ENCODE peak calls at places on chromosomes 2 and 18, in six cellular contexts. T is tibial nerve; Y is neural progenitor cell; K is lower lobe of right lung; U is CD8-positive, alpha-beta T cell; Q is K562. P is an unnamed sample. For H3K4me1, the result is how much of the 10 kb centered on the place peaks cover.

GRCh38 chr2:216829533-216829932 is 30.3 kb downstream of the TNP1 start:
- DNase-seq in K (peak), T (peak), Q (no peak), U (no peak), Y (no peak), P (peak)

GRCh38 chr2:70431948-70432347 is 121.7 kb downstream of the TGFA start:
- DNase-seq in Y (no peak), T (no peak), Q (no peak), K (no peak), U (no peak), P (no peak)

GRCh38 chr2:31138037-31138962 is at the start of gene GALNT14:
- DNase-seq in Y (peak), Q (no peak), U (no peak), K (peak), T (no peak), P (peak)

GRCh38 chr2:159145745-159146359 is 140.7 kb downstream of the WDSUB1 start:
- DNase-seq in K (no peak), Y (no peak), U (no peak), Q (no peak), T (no peak), P (no peak)

GRCh38 chr18:23183356-23184150 is 48.3 kb downstream of the CABLES1 start:
- DNase-seq in Y (no peak), U (no peak), T (no peak), K (no peak), Q (no peak), P (no peak)

GRCh38 chr2:79887747-79888374 is 375.0 kb downstream of the CTNNA2 start:
- DNase-seq in T (no peak), U (no peak), Q (peak), Y (peak), K (no peak), P (no peak)

GRCh38 chr2:165868211-165868610 is 74.2 kb upstream of the GALNT3 start:
- DNase-seq in K (no peak), Q (no peak), T (no peak), U (no peak), Y (no peak), P (no peak)

GRCh38 chr2:226839960-226840359 is 4.1 kb downstream of the RHBDD1 start:
- DNase-seq in Q (no peak), U (no peak), T (no peak), Y (no peak), K (no peak), P (no peak)

GRCh38 chr2:200373973-200374416 is 67.5 kb downstream of the SPATS2L start:
- DNase-seq in K (no peak), Y (no peak), T (no peak), Q (no peak), U (peak), P (no peak)

GRCh38 chr2:6054394-6054732 is 362.2 kb downstream of the SOX11 start:
- DNase-seq in Q (no peak), U (no peak), Y (no peak), K (no peak), T (no peak), P (no peak)

GRCh38 chr2:201579536-201579935 is 63.8 kb downstream of the TMEM237 start:
- DNase-seq in T (no peak), K (no peak), Q (no peak), U (no peak), Y (no peak), P (no peak)

GRCh38 chr2:191037351-191037750 is 23.4 kb upstream of the STAT1 start:
- DNase-seq in K (no peak), T (no peak), U (no peak), Y (no peak), Q (no peak), P (no peak)

GRCh38 chr2:200247494-200247893 is 59.0 kb upstream of the SPATS2L start:
- DNase-seq in Q (no peak), U (no peak), T (no peak), Y (no peak), K (no peak), P (no peak)

GRCh38 chr18:13048061-13048605 is 57.0 kb downstream of the CEP192 start:
- DNase-seq in K (no peak), U (no peak), Y (no peak), T (no peak), Q (no peak), P (no peak)

GRCh38 chr2:135762530-135762929 is 20.9 kb downstream of the UBXN4 start:
- DNase-seq in Y (no peak), U (no peak), Q (no peak), T (no peak), K (no peak), P (no peak)

GRCh38 chr2:32502941-32503340 is 124.9 kb upstream of the TTC27 start:
- DNase-seq in Y (no peak), T (no peak), U (no peak), K (no peak), Q (no peak), P (no peak)

GRCh38 chr2:217743980-217744761 is 258.6 kb downstream of the TNS1 start:
- DNase-seq in Q (no peak), T (no peak), K (no peak), Y (no peak), U (no peak), P (no peak)

GRCh38 chr2:39881948-39882347 is 102.9 kb upstream of the THUMPD2 start:
- DNase-seq in U (no peak), Y (no peak), T (no peak), Q (no peak), K (no peak), P (no peak)

GRCh38 chr18:8799593-8799992 is 94.2 kb downstream of the MTCL1 start:
- DNase-seq in U (no peak), T (no peak), Q (no peak), Y (no peak), K (no peak), P (no peak)
- H3K4me1 ChIP-seq in U (under half), T (under half), Q (under half), Y (under half), K (under half), P (under half)

GRCh38 chr2:148167855-148168254 is 147.0 kb downstream of the MBD5 start:
- DNase-seq in Q (no peak), Y (no peak), T (no peak), K (no peak), U (no peak), P (no peak)
- H3K4me1 ChIP-seq in Q (under half), Y (under half), T (under half), K (under half), U (under half), P (under half)

DNA sequence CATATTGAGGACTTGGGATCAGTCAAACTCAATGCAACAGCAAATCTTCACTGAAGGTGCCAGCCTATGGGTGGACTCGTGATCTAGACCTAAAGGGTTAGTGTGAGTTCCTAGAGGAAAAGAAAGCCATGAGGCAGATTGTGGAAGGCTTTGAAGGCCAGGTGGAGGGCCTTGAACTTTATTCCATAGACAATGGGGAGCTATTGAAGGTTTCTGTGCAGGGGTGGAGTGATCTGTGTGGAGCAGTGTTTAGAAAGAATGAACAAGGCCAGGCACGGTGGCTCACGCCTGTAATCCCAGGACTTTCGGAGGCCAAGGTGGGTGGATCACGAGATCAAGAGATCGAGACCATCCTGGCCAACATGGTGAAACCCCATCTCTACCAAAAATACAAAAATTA is 61.5 kb downstream of the EPAS1 start:
- DNase-seq in U (no peak), Q (no peak), T (no peak), Y (no peak), K (no peak), P (no peak)
- H3K4me1 ChIP-seq in U (under half), Q (under half), T (under half), Y (under half), K (half or more), P (under half)

GRCh38 chr2:66462196-66462825 is 27.4 kb downstream of the MEIS1 start:
- DNase-seq in U (no peak), K (no peak), Y (no peak), T (no peak), Q (no peak), P (no peak)

GRCh38 chr2:66464930-66465637 is 30.2 kb downstream of the MEIS1 start:
- DNase-seq in Q (no peak), U (no peak), K (no peak), Y (no peak), T (no peak), P (no peak)

GRCh38 chr2:66457545-66457944 is 22.6 kb downstream of the MEIS1 start:
- DNase-seq in Y (no peak), K (no peak), U (no peak), T (no peak), Q (no peak), P (no peak)

GRCh38 chr2:66463206-66463605 is 28.3 kb downstream of the MEIS1 start:
- DNase-seq in Q (no peak), T (no peak), K (no peak), Y (no peak), U (no peak), P (no peak)

DNA sequence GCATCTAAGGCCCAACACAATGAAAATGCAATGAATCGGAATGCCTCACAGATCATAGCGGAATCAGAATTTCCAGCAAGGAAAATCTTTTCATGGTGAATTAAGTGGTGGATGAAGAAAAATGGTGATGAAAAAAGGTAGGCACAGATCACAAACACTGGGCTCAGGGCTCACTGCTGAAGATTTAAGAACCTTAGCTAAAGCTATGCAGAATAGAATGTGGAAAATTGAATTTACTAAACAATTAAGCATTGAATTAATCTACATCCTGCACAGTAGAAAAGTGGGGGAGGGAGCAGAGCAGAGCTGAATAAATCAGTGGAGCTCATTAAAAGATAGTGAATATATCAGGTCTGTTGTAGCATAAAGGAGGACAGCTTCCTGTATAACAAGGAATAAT is 26.8 kb downstream of the MEIS1 start:
- DNase-seq in Q (no peak), K (no peak), T (no peak), U (no peak), Y (no peak), P (no peak)
- H3K4me1 ChIP-seq in Q (under half), K (half or more), T (under half), U (under half), Y (under half), P (under half)

DNA sequence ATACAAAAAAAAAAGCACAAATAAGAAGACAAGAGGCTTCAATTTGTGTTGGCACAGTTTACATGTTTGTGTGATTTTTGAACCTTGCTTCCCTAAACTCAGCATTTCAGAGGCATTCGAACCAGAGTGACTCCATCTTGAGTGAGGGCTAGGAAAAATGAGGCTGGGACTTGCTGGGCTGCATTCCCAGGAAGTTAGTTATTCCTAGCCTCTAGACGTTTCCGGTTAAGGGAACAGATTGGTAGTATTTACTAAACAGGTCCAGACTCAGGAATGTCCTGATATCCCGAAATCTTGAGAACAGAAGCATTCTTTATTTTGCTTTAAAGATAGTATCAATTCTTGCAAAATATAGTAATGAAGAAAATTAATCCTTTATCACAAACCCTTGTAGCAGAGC is 46.7 kb downstream of the RIT2 start:
- DNase-seq in Y (no peak), U (no peak), Q (no peak), T (no peak), K (no peak), P (no peak)
- H3K4me1 ChIP-seq in Y (under half), U (under half), Q (under half), T (under half), K (under half), P (under half)

GRCh38 chr18:47970664-47971523 is 40.4 kb upstream of the SMAD2 start:
- DNase-seq in T (no peak), Q (peak), K (no peak), U (no peak), Y (no peak), P (no peak)
- H3K4me1 ChIP-seq in T (under half), Q (under half), K (under half), U (under half), Y (half or more), P (under half)

GRCh38 chr2:8344725-8345124 is 337.1 kb upstream of the ID2 start:
- DNase-seq in T (no peak), U (no peak), K (no peak), Q (no peak), Y (no peak), P (no peak)
- H3K4me1 ChIP-seq in T (under half), U (under half), K (under half), Q (under half), Y (under half), P (under half)

DNA sequence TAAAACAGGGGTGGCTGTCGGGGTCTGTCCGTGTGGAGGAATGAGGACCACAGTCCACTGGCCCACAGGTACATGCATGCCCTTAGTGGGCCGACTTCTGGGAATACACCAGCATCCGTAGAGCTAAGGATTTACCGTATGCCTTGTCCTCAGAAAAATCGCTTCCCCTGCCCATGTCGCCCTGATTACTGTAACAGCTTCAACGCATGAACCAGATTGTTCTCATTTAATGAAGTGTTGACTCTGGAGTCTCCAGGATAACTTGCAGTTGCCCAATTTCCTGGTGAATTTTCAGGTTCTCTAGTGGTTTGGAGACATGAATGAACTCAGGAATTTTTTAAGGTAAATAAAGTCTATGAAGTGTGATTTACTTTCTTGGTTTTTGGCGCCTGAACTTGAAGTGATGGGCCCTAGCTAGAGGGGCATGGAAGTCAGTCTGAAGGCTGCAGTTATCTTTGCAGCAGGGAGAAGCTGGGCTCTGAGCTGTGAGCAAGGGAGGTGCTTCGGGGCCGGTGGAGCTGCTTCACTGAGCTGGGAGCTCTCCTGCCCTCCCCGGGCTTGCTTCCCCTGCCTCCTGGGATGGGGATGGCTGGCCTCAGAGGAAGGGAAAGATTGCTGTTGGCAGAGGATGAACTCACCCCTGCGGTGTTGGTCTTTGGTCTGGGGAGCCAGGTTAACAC is 27.9 kb downstream of the TCF7L1 start:
- DNase-seq in K (no peak), Y (peak), T (no peak), Q (no peak), U (no peak), P (no peak)
- H3K4me1 ChIP-seq in K (half or more), Y (under half), T (under half), Q (under half), U (under half), P (under half)

DNA sequence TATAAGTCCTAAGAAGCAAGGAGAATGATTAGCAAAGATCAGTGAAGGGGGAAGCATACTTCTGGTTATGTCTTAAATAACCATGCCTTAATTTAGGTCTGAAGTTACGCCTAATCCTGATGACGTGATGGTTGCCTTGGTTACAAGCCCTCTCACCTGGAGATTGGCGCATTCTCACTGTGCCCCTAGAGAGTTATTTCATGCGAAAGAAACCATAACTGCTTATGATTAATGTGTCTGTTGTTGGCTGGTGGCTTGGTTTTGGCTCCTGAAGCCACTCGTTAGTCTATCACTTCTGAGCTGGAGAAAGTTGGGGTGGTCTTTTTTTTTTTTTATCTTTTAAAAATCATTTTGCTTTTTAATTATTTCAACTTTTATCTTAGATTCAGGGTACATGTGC is 47.0 kb downstream of the TNFRSF11A start:
- DNase-seq in U (no peak), Q (no peak), Y (no peak), T (no peak), K (no peak), P (no peak)
- H3K4me1 ChIP-seq in U (under half), Q (under half), Y (under half), T (under half), K (under half), P (under half)